ENCODE peak calls at places on chromosomes 5 and 9, in four cellular contexts. F is uterus, B is IMR-90, W is dorsolateral prefrontal cortex. N is an unnamed sample.
A peak's percentile ranks its signal among the peaks of the same experiment; 100 is the strongest.

GRCh38 chr5:147223951-147224791 is 10.7 kb upstream of the STK32A start:
- DNase-seq in F (no peak), B (peak; percentile 42), W (no peak), N (no peak)

GRCh38 chr9:131405429-131405828 is 11.5 kb downstream of the PRRC2B start:
- DNase-seq in F (no peak), B (peak; percentile 75), W (no peak), N (no peak)

GRCh38 chr5:137273511-137273910 is 225.6 kb downstream of the SPOCK1 start:
- DNase-seq in F (no peak), B (no peak), W (no peak), N (no peak)

GRCh38 chr5:172887735-172888134 is 53.7 kb downstream of the ERGIC1 start:
- DNase-seq in F (peak; percentile 84), B (peak; percentile 95), W (peak; percentile 80), N (no peak)

GRCh38 chr5:168059111-168059510 is 232.3 kb upstream of the WWC1 start:
- DNase-seq in F (no peak), B (no peak), W (no peak), N (no peak)

GRCh38 chr9:19231126-19232035 is 888 bp downstream of the DENND4C start:
- DNase-seq in F (no peak), B (peak; percentile 17), W (no peak), N (no peak)

GRCh38 chr5:131983244-131983771 is 28.1 kb downstream of the ACSL6 start:
- DNase-seq in F (no peak), B (no peak), W (peak; percentile 3), N (no peak)

GRCh38 chr5:38497946-38498345 is 58.5 kb downstream of the LIFR start:
- DNase-seq in F (no peak), B (peak; percentile 31), W (no peak), N (no peak)

GRCh38 chr9:133400292-133400691 is 17.5 kb downstream of the REXO4 start:
- DNase-seq in F (no peak), B (no peak), W (peak; percentile 33), N (no peak)

GRCh38 chr9:27749838-27750237 is 176.6 kb upstream of the C9orf72 start:
- DNase-seq in F (no peak), B (no peak), W (peak; percentile 66), N (no peak)

GRCh38 chr9:108775901-108776306 is 79.9 kb downstream of the ACTL7B start:
- DNase-seq in F (no peak), B (no peak), W (no peak), N (no peak)

GRCh38 chr9:122016789-122017188 is 76.3 kb downstream of the TTLL11 start:
- DNase-seq in F (peak; percentile 31), B (no peak), W (no peak), N (no peak)

GRCh38 chr5:116942622-116943021 is 368.0 kb upstream of the SEMA6A start:
- DNase-seq in F (no peak), B (no peak), W (no peak), N (no peak)

GRCh38 chr9:87127543-87127942 is 180.2 kb upstream of the GAS1 start:
- DNase-seq in F (no peak), B (no peak), W (no peak), N (no peak)

GRCh38 chr9:5868235-5868634 is 22.5 kb upstream of the MLANA start:
- DNase-seq in F (no peak), B (no peak), W (no peak), N (no peak)

GRCh38 chr5:5751987-5752386 is 329.5 kb downstream of the ICE1 start:
- DNase-seq in F (no peak), B (no peak), W (no peak), N (no peak)

GRCh38 chr9:120874861-120875565 is 2.0 kb downstream of the PHF19 start:
- DNase-seq in F (no peak), B (no peak), W (no peak), N (no peak)
- H3K4me3 ChIP-seq in F (no peak overlapping the region), B (no peak overlapping the region), W (no peak overlapping the region), N (no peak overlapping the region)

DNA sequence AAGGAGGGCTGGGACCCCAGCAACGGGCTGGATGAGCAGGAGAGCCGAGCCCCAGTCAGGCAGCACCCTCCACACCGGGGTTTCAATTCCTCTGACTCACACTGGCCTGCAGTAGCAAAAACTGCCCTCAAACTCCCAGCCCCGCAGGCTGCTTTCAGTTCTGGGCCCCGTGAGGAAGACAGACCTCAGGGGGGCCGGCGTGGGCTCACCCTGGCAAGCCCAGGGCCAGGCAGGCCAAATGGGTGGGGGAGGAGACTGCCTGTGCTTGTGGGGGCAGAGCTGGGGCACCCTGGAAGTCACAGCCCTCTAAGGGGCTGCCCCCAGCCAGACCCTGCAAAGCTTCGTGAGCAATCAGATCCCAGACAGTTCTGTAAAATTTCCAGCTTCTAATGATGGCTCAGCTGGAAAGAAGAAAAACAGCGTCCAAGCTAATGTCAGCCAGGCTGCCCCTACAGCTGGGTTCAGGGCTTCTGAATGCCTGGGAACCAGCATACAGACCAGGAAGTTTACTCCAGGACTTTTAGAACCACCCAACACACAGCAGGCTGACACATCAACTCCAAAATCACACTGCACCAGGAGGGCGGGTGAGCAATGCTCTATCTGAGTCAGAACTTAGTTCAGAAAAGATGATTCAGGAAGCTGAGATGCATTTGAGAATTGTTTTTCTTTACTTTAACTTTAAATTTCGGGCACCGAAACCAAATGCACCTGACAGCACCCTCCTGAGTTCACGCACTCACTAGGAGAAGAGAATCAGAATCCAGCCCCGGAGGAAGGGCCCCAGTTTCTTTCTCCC is 34.7 kb downstream of the LPCAT1 start:
- DNase-seq in F (no peak), B (peak; percentile 90), W (no peak), N (no peak)
- H3K4me3 ChIP-seq in F (no peak overlapping the region), B (no peak overlapping the region), W (no peak overlapping the region), N (no peak overlapping the region)

DNA sequence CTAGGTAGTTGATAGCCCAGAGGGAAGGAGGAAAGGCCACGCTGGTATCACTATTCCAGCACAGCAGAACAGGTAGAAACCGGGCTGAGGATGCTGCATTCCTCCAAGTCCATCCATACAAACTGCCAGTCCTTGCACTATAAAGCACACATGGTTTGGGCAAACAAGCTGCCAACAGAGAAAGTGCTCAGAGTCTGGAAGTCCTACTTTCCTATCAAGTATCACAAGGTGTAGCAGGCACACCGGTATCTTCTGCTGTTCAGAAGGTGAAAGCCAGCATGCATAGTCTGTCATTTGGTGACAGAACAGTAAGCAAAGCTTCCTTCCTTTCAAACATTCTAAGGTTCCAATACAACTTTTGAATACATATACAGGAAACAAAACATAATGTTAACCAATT is 14.9 kb downstream of the DIAPH1 start:
- DNase-seq in F (no peak), B (no peak), W (no peak), N (no peak)
- H3K4me3 ChIP-seq in F (no peak overlapping the region), B (no peak overlapping the region), W (no peak overlapping the region), N (no peak overlapping the region)

GRCh38 chr5:2753452-2754409 is 2.3 kb upstream of the IRX2 start:
- DNase-seq in F (no peak), B (no peak), W (no peak), N (no peak)
- H3K4me3 ChIP-seq in F (no peak overlapping the region), B (no peak overlapping the region), W (no peak overlapping the region), N (no peak overlapping the region)

GRCh38 chr5:96235008-96235910 is 197.8 kb downstream of the PCSK1 start:
- DNase-seq in F (no peak), B (peak; percentile 30), W (no peak), N (no peak)
- H3K4me3 ChIP-seq in F (no peak overlapping the region), B (no peak overlapping the region), W (no peak overlapping the region), N (no peak overlapping the region)

GRCh38 chr5:154107010-154107409 is 68.2 kb downstream of the MFAP3 start:
- DNase-seq in F (no peak), B (no peak), W (no peak), N (no peak)
- H3K4me3 ChIP-seq in F (no peak overlapping the region), B (no peak overlapping the region), W (no peak overlapping the region), N (no peak overlapping the region)

GRCh38 chr5:1487079-1487764 is 36.5 kb downstream of the LPCAT1 start:
- DNase-seq in F (no peak), B (no peak), W (no peak), N (no peak)
- H3K4me3 ChIP-seq in F (no peak overlapping the region), B (no peak overlapping the region), W (no peak overlapping the region), N (no peak overlapping the region)

GRCh38 chr5:57503433-57503832 is 20.8 kb upstream of the ACTBL2 start:
- DNase-seq in F (peak; percentile 34), B (no peak), W (no peak), N (no peak)

GRCh38 chr5:57495688-57496087 is 13.1 kb upstream of the ACTBL2 start:
- DNase-seq in F (no peak), B (no peak), W (no peak), N (no peak)

GRCh38 chr5:57497733-57498132 is 15.1 kb upstream of the ACTBL2 start:
- DNase-seq in F (no peak), B (no peak), W (no peak), N (no peak)

GRCh38 chr5:57501414-57502321 is 19.1 kb upstream of the ACTBL2 start:
- DNase-seq in F (no peak), B (no peak), W (no peak), N (no peak)

DNA sequence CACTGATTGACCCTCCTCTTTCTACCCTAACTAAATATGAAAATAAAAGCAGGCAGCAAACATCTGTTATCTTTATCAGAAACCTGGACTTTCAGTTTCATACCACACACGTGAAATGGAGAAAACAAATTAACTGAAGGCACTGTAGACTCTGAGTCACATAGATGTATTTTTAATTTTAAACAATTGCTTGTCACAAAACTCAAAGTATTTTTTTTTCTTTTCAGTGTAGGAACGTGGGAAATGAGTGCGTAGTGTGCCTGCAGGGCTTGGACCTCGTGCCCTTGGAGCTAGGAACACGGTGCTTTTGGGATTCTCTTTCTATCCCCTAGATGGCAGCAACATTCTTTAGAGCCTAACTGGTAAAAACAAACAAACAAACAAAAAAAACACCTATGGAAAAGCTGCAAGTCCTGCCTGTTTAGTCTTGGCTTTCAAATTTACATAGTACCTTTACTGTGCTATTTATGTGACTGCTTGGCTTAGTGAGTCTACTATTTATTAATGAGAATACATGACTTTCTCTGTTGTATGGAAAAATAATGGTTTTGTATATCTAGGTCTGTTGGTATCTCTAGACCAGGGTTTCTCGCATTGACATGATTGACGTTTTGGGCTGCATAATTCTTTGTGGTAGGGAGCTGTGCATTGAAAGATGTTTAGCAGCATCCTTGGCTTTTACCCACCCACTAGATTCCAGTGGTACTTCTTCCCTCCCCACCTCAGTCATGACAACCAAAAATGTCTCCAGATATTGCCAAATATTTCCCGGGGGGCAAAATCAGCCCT is 16.8 kb upstream of the ACTBL2 start:
- DNase-seq in F (no peak), B (peak; percentile 69), W (no peak), N (peak; percentile 74)
- H3K4me3 ChIP-seq in F (no peak overlapping the region), B (no peak overlapping the region), W (no peak overlapping the region), N (no peak overlapping the region)

GRCh38 chr9:123176230-123176629 is 92.2 kb downstream of the STRBP start:
- DNase-seq in F (no peak), B (peak; percentile 47), W (no peak), N (no peak)
- H3K4me3 ChIP-seq in F (no peak overlapping the region), B (peak overlapping the region; percentile 21), W (no peak overlapping the region), N (peak overlapping the region; percentile 2)

DNA sequence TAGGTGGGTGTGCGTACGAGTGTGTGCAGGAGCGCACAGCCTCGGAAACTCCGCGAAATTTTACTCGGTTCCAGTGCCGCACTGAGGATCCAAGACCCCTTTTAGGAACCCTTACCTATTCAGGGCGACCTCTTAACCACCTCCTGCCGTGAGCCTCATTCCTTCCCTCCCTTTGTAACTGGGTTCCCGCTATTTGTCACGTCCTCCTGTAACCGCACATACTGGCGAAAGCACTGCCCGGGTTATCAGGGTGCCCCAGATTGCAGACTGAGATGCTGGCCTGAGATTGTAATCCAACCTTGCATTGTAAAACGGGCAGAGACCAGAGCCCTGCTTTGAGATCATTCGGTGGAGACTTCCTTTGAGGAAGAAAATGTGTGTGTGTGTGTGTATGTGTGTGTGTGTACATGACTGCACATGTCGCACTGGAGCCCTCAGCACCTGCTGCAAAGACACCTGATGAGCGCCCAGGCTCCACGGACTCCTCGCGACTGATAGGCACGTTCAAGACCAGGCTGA is 86.7 kb upstream of the TNFAIP8 start:
- DNase-seq in F (peak; percentile 17), B (peak; percentile 35), W (no peak), N (peak; percentile 47)
- H3K4me3 ChIP-seq in F (peak overlapping the region; percentile 71), B (peak overlapping the region; percentile 93), W (peak overlapping the region; percentile 81), N (peak overlapping the region; percentile 83)